ENCODE peak calls at places on chromosomes 3 and 15, in eight cellular contexts. One of them, this sample, is unnamed. For H3K27me3, the result is how much of the 10 kb centered on the place peaks cover.

GRCh38 chr15:50358805-50359204 is 3.8 kb upstream of the GABPB1 start:
- DNase-seq in sigmoid colon: no peak
- DNase-seq in thoracic aorta: no peak
- DNase-seq in cardiac muscle cell: peak
- DNase-seq in tibial artery: no peak
- DNase-seq in GM23338: peak
- DNase-seq in lower lobe of right lung: no peak
- DNase-seq in upper lobe of left lung: peak
- DNase-seq in this sample: no peak

GRCh38 chr3:175485436-175485835 is 626.3 kb downstream of the NAALADL2 start:
- DNase-seq in sigmoid colon: no peak
- DNase-seq in thoracic aorta: no peak
- DNase-seq in cardiac muscle cell: no peak
- DNase-seq in tibial artery: no peak
- DNase-seq in GM23338: peak
- DNase-seq in lower lobe of right lung: no peak
- DNase-seq in upper lobe of left lung: no peak
- DNase-seq in this sample: no peak

GRCh38 chr15:86772369-86773059 is 692.8 kb downstream of the AGBL1 start:
- DNase-seq in sigmoid colon: no peak
- DNase-seq in thoracic aorta: no peak
- DNase-seq in cardiac muscle cell: no peak
- DNase-seq in tibial artery: no peak
- DNase-seq in GM23338: no peak
- DNase-seq in lower lobe of right lung: no peak
- DNase-seq in upper lobe of left lung: no peak
- DNase-seq in this sample: no peak

GRCh38 chr3:187802928-187803259 is 57.6 kb upstream of the BCL6 start:
- DNase-seq in sigmoid colon: no peak
- DNase-seq in thoracic aorta: no peak
- DNase-seq in cardiac muscle cell: no peak
- DNase-seq in tibial artery: no peak
- DNase-seq in GM23338: no peak
- DNase-seq in lower lobe of right lung: no peak
- DNase-seq in upper lobe of left lung: no peak
- DNase-seq in this sample: no peak

GRCh38 chr15:84810073-84810840 is 6.9 kb upstream of the ALPK3 start:
- DNase-seq in sigmoid colon: no peak
- DNase-seq in thoracic aorta: no peak
- DNase-seq in cardiac muscle cell: no peak
- DNase-seq in tibial artery: no peak
- DNase-seq in GM23338: no peak
- DNase-seq in lower lobe of right lung: no peak
- DNase-seq in upper lobe of left lung: no peak
- DNase-seq in this sample: no peak

GRCh38 chr3:58994746-58995330 is 55.0 kb downstream of the CFAP20DC start:
- DNase-seq in sigmoid colon: no peak
- DNase-seq in thoracic aorta: no peak
- DNase-seq in cardiac muscle cell: peak
- DNase-seq in tibial artery: no peak
- DNase-seq in GM23338: peak
- DNase-seq in lower lobe of right lung: no peak
- DNase-seq in upper lobe of left lung: no peak
- DNase-seq in this sample: no peak

GRCh38 chr3:185052631-185053030 is 100.2 kb downstream of the C3orf70 start:
- DNase-seq in sigmoid colon: no peak
- DNase-seq in thoracic aorta: no peak
- DNase-seq in cardiac muscle cell: no peak
- DNase-seq in tibial artery: no peak
- DNase-seq in GM23338: peak
- DNase-seq in lower lobe of right lung: no peak
- DNase-seq in upper lobe of left lung: no peak
- DNase-seq in this sample: no peak

GRCh38 chr15:92521624-92522008 is 127.9 kb downstream of the ST8SIA2 start:
- DNase-seq in sigmoid colon: peak
- DNase-seq in thoracic aorta: peak
- DNase-seq in cardiac muscle cell: peak
- DNase-seq in tibial artery: peak
- DNase-seq in GM23338: peak
- DNase-seq in lower lobe of right lung: peak
- DNase-seq in upper lobe of left lung: peak
- DNase-seq in this sample: no peak

GRCh38 chr3:180570238-180570637 is 31.7 kb upstream of the TTC14 start:
- DNase-seq in sigmoid colon: no peak
- DNase-seq in thoracic aorta: no peak
- DNase-seq in cardiac muscle cell: no peak
- DNase-seq in tibial artery: no peak
- DNase-seq in GM23338: no peak
- DNase-seq in lower lobe of right lung: no peak
- DNase-seq in upper lobe of left lung: no peak
- DNase-seq in this sample: no peak

GRCh38 chr15:75606711-75607684 is 18.5 kb downstream of the SNUPN start:
- DNase-seq in sigmoid colon: no peak
- DNase-seq in thoracic aorta: no peak
- DNase-seq in cardiac muscle cell: no peak
- DNase-seq in tibial artery: no peak
- DNase-seq in GM23338: no peak
- DNase-seq in lower lobe of right lung: no peak
- DNase-seq in upper lobe of left lung: no peak
- DNase-seq in this sample: no peak

GRCh38 chr3:58535531-58536500 is 1.2 kb downstream of the ACOX2 start:
- DNase-seq in sigmoid colon: no peak
- DNase-seq in thoracic aorta: no peak
- DNase-seq in cardiac muscle cell: no peak
- DNase-seq in tibial artery: no peak
- DNase-seq in GM23338: no peak
- DNase-seq in lower lobe of right lung: no peak
- DNase-seq in upper lobe of left lung: no peak
- DNase-seq in this sample: no peak

GRCh38 chr15:90553248-90553745 is 23.6 kb downstream of the CRTC3 start:
- DNase-seq in sigmoid colon: no peak
- DNase-seq in thoracic aorta: no peak
- DNase-seq in cardiac muscle cell: no peak
- DNase-seq in tibial artery: no peak
- DNase-seq in GM23338: no peak
- DNase-seq in lower lobe of right lung: no peak
- DNase-seq in upper lobe of left lung: no peak
- DNase-seq in this sample: peak

GRCh38 chr15:35533130-35534110 is 12.5 kb downstream of the DPH6 start:
- DNase-seq in sigmoid colon: no peak
- DNase-seq in thoracic aorta: no peak
- DNase-seq in cardiac muscle cell: no peak
- DNase-seq in tibial artery: no peak
- DNase-seq in GM23338: no peak
- DNase-seq in lower lobe of right lung: no peak
- DNase-seq in upper lobe of left lung: no peak
- DNase-seq in this sample: no peak

GRCh38 chr3:195823286-195823685 is 11.6 kb upstream of the MUC4 start:
- DNase-seq in sigmoid colon: no peak
- DNase-seq in thoracic aorta: no peak
- DNase-seq in cardiac muscle cell: no peak
- DNase-seq in tibial artery: no peak
- DNase-seq in GM23338: no peak
- DNase-seq in lower lobe of right lung: peak
- DNase-seq in upper lobe of left lung: peak
- DNase-seq in this sample: no peak

GRCh38 chr3:8555705-8556314 is 54.2 kb downstream of the LMCD1 start:
- DNase-seq in sigmoid colon: no peak
- DNase-seq in thoracic aorta: no peak
- DNase-seq in cardiac muscle cell: no peak
- DNase-seq in tibial artery: no peak
- DNase-seq in GM23338: no peak
- DNase-seq in lower lobe of right lung: no peak
- DNase-seq in upper lobe of left lung: no peak
- DNase-seq in this sample: no peak

GRCh38 chr15:29596266-29596665 is 226.0 kb downstream of the TJP1 start:
- DNase-seq in sigmoid colon: no peak
- DNase-seq in thoracic aorta: no peak
- DNase-seq in cardiac muscle cell: no peak
- DNase-seq in tibial artery: no peak
- DNase-seq in GM23338: peak
- DNase-seq in lower lobe of right lung: no peak
- DNase-seq in upper lobe of left lung: no peak
- DNase-seq in this sample: no peak

GRCh38 chr15:29601811-29602210 is 220.5 kb downstream of the TJP1 start:
- DNase-seq in sigmoid colon: no peak
- DNase-seq in thoracic aorta: no peak
- DNase-seq in cardiac muscle cell: no peak
- DNase-seq in tibial artery: no peak
- DNase-seq in GM23338: no peak
- DNase-seq in lower lobe of right lung: no peak
- DNase-seq in upper lobe of left lung: no peak
- DNase-seq in this sample: no peak

DNA sequence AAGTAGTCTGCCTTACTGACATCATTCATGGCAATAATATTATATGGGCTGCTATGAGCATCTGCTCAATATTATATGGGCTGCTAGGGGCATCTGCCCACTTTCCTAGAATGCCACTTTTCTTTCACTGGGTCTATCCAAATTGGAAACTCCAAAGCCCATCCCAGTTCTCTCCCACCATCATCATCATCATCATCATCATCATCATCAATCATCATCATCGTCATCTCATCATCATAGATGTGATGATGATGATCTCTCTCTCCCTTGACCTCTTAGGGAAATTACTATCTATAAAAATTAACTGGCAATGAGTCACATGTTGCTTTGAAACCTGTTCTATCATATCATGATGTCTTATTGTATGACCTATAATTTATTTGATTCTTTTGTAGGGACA is 222.0 kb downstream of the TJP1 start:
- DNase-seq in sigmoid colon: no peak
- DNase-seq in thoracic aorta: no peak
- DNase-seq in cardiac muscle cell: no peak
- DNase-seq in tibial artery: no peak
- DNase-seq in GM23338: no peak
- DNase-seq in lower lobe of right lung: no peak
- DNase-seq in upper lobe of left lung: no peak
- DNase-seq in this sample: no peak
- H3K27ac ChIP-seq in sigmoid colon: no peak
- H3K27ac ChIP-seq in thoracic aorta: no peak
- H3K27ac ChIP-seq in cardiac muscle cell: no peak
- H3K27ac ChIP-seq in tibial artery: no peak
- H3K27ac ChIP-seq in GM23338: no peak
- H3K27ac ChIP-seq in lower lobe of right lung: no peak
- H3K27ac ChIP-seq in upper lobe of left lung: no peak
- H3K27ac ChIP-seq in this sample: no peak

GRCh38 chr3:169939751-169940150 is 26.9 kb upstream of the SEC62 start:
- DNase-seq in sigmoid colon: no peak
- DNase-seq in thoracic aorta: no peak
- DNase-seq in cardiac muscle cell: no peak
- DNase-seq in tibial artery: no peak
- DNase-seq in GM23338: no peak
- DNase-seq in lower lobe of right lung: no peak
- DNase-seq in upper lobe of left lung: no peak
- DNase-seq in this sample: no peak
- TF ChIP-seq CTCF in sigmoid colon: no peak
- TF ChIP-seq CTCF in thoracic aorta: no peak
- TF ChIP-seq CTCF in cardiac muscle cell: no peak
- TF ChIP-seq CTCF in tibial artery: no peak
- TF ChIP-seq CTCF in GM23338: no peak
- TF ChIP-seq CTCF in lower lobe of right lung: no peak
- TF ChIP-seq CTCF in upper lobe of left lung: no peak
- TF ChIP-seq CTCF in this sample: no peak

DNA sequence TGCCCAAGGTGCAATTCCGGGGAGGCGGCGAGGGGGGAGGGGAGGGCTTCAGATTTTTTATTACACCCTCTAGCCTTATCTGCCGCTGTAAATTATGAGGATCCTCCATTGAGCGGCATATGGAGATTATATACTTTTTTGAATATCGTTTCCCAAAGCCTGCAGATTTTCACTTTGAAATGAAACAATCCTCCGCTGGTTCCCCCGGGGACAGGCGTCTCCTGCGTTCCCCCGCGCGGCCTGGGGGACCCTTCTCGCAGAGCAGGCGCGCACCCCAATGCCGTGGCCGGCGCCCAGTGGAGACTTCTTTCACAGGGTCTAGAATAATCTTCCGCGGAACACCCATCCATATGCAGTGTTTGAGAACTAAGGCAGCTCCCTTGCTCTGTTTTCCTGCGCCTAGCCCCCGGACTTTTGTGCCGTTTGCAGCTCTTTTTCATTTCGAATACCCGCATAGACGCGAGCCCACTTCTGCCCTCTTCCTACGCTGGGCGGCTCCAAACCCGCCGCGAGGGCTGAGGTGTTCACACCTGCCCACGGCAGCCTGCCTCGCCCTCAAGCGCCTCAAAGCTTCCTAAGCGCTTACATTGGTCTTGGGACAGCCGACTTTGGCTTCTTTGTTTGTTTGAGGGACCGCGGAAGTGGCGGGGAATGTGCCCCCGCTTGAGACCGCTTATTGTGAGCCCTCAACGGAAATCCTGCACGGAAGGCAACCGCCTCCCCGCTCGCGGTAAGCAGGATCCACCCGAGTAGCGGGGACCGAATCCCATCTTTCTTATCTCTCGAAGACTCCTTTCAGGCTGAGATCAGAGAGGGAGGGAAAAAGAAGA is 7.5 kb downstream of the SOX14 start:
- DNase-seq in sigmoid colon: no peak
- DNase-seq in thoracic aorta: no peak
- DNase-seq in cardiac muscle cell: no peak
- DNase-seq in tibial artery: no peak
- DNase-seq in GM23338: peak
- DNase-seq in lower lobe of right lung: no peak
- DNase-seq in upper lobe of left lung: no peak
- DNase-seq in this sample: no peak
- H3K27me3 ChIP-seq in sigmoid colon: half or more
- H3K27me3 ChIP-seq in thoracic aorta: under half
- H3K27me3 ChIP-seq in cardiac muscle cell: half or more
- H3K27me3 ChIP-seq in tibial artery: under half
- H3K27me3 ChIP-seq in GM23338: half or more
- H3K27me3 ChIP-seq in lower lobe of right lung: half or more
- H3K27me3 ChIP-seq in upper lobe of left lung: under half
- H3K27me3 ChIP-seq in this sample: under half

GRCh38 chr3:48502728-48503168 is 1.2 kb downstream of the SHISA5 start:
- DNase-seq in sigmoid colon: peak
- DNase-seq in thoracic aorta: no peak
- DNase-seq in cardiac muscle cell: no peak
- DNase-seq in tibial artery: peak
- DNase-seq in GM23338: no peak
- DNase-seq in lower lobe of right lung: peak
- DNase-seq in upper lobe of left lung: no peak
- DNase-seq in this sample: no peak

GRCh38 chr3:48500656-48501055 is 3.3 kb downstream of the SHISA5 start:
- DNase-seq in sigmoid colon: no peak
- DNase-seq in thoracic aorta: no peak
- DNase-seq in cardiac muscle cell: no peak
- DNase-seq in tibial artery: no peak
- DNase-seq in GM23338: no peak
- DNase-seq in lower lobe of right lung: no peak
- DNase-seq in upper lobe of left lung: no peak
- DNase-seq in this sample: no peak

GRCh38 chr3:48503406-48504050 is 446 bp downstream of the SHISA5 start:
- DNase-seq in sigmoid colon: peak
- DNase-seq in thoracic aorta: peak
- DNase-seq in cardiac muscle cell: peak
- DNase-seq in tibial artery: peak
- DNase-seq in GM23338: peak
- DNase-seq in lower lobe of right lung: peak
- DNase-seq in upper lobe of left lung: peak
- DNase-seq in this sample: peak

GRCh38 chr3:48501196-48501595 is 2.8 kb downstream of the SHISA5 start:
- DNase-seq in sigmoid colon: no peak
- DNase-seq in thoracic aorta: no peak
- DNase-seq in cardiac muscle cell: no peak
- DNase-seq in tibial artery: no peak
- DNase-seq in GM23338: no peak
- DNase-seq in lower lobe of right lung: no peak
- DNase-seq in upper lobe of left lung: no peak
- DNase-seq in this sample: no peak

GRCh38 chr3:48502121-48502520 is 1.9 kb downstream of the SHISA5 start:
- DNase-seq in sigmoid colon: no peak
- DNase-seq in thoracic aorta: no peak
- DNase-seq in cardiac muscle cell: no peak
- DNase-seq in tibial artery: no peak
- DNase-seq in GM23338: no peak
- DNase-seq in lower lobe of right lung: no peak
- DNase-seq in upper lobe of left lung: no peak
- DNase-seq in this sample: no peak
- H3K27ac ChIP-seq in sigmoid colon: peak
- H3K27ac ChIP-seq in thoracic aorta: peak
- H3K27ac ChIP-seq in cardiac muscle cell: no peak
- H3K27ac ChIP-seq in tibial artery: peak
- H3K27ac ChIP-seq in GM23338: no peak
- H3K27ac ChIP-seq in lower lobe of right lung: peak
- H3K27ac ChIP-seq in upper lobe of left lung: no peak
- H3K27ac ChIP-seq in this sample: peak

This sample was measured in ascending aorta.